ENCODE peak calls at places on chromosomes 3 and 15, in four cellular contexts. P is K562, I is HepG2, L is GM12878. D is an unnamed sample.

GRCh38 chr3:100032262-100032661 is 82.0 kb downstream of the FILIP1L start:
- DNase-seq in P (no peak), I (no peak), L (no peak), D (no peak)

GRCh38 chr3:126432361-126432760 is 37.7 kb downstream of the CFAP100 start:
- DNase-seq in P (no peak), I (no peak), L (no peak), D (no peak)

GRCh38 chr15:74773329-74773728 is 8.6 kb upstream of the CSK start:
- DNase-seq in P (no peak), I (no peak), L (no peak), D (no peak)

GRCh38 chr15:51388726-51389125 is 47.3 kb downstream of the GLDN start:
- DNase-seq in P (no peak), I (no peak), L (no peak), D (no peak)

GRCh38 chr3:25259871-25260270 is 168.2 kb upstream of the RARB start:
- DNase-seq in P (no peak), I (no peak), L (no peak), D (no peak)

GRCh38 chr3:38551026-38551832 is 55.1 kb downstream of the EXOG start:
- DNase-seq in P (no peak), I (no peak), L (no peak), D (no peak)

GRCh38 chr3:113279686-113280085 is 68.3 kb downstream of the BOC start:
- DNase-seq in P (peak; percentile 49), I (no peak), L (no peak), D (no peak)

GRCh38 chr3:189839576-189839975 is 208.4 kb downstream of the TP63 start:
- DNase-seq in P (peak; percentile 8), I (no peak), L (no peak), D (no peak)

GRCh38 chr3:81891496-81891895 is 130.1 kb upstream of the GBE1 start:
- DNase-seq in P (no peak), I (no peak), L (no peak), D (no peak)

GRCh38 chr3:172622916-172623700 is 87.8 kb downstream of the NCEH1 start:
- DNase-seq in P (peak; percentile 52), I (no peak), L (no peak), D (no peak)

GRCh38 chr3:122858373-122858772 is 63.5 kb downstream of the SLC49A4 start:
- DNase-seq in P (no peak), I (peak; percentile 12), L (no peak), D (peak; percentile 15)

GRCh38 chr3:100006570-100007271 is 107.6 kb downstream of the FILIP1L start:
- DNase-seq in P (no peak), I (peak; percentile 13), L (no peak), D (no peak)

GRCh38 chr3:160150525-160150924 is 74.7 kb upstream of the C3orf80 start:
- DNase-seq in P (no peak), I (no peak), L (no peak), D (no peak)

GRCh38 chr3:150264560-150264959 is 143.5 kb upstream of the TSC22D2 start:
- DNase-seq in P (no peak), I (no peak), L (no peak), D (no peak)

GRCh38 chr3:153162513-153163348 is 705 bp downstream of the RAP2B start:
- DNase-seq in P (peak; percentile 62), I (no peak), L (no peak), D (no peak)

GRCh38 chr15:101045835-101046691 is 126.9 kb downstream of the LRRK1 start:
- DNase-seq in P (no peak), I (no peak), L (no peak), D (no peak)

GRCh38 chr3:141323936-141324704 is 44.2 kb upstream of the ZBTB38 start:
- DNase-seq in P (no peak), I (no peak), L (no peak), D (no peak)

DNA sequence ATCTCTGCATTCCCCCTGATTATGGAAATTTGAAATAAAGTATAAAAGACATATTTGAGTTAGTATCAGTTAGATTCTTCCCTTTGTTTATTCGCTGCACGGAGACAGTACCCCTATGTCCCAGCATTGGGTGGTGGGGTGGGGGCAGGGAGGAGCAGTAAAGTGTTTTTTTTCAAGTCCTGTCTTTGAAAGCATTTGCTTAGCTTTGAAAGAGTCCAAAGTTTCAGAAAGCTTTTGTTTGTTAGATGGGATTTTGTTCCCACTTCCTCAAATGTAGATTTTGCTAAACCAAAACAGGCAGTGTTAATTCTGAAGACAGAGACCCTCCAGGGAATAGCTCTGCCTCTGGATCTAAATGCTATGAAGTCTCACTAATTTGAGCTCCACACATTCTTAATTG is 114.7 kb upstream of the KCNAB1 start:
- DNase-seq in P (no peak), I (peak; percentile 56), L (no peak), D (no peak)
- TF ChIP-seq ZBTB33 in P (no peak), I (no peak), L (no peak), D (no peak)

GRCh38 chr15:67520976-67521769 is at the start of gene C15orf61:
- DNase-seq in P (peak; percentile 92), I (peak; percentile 83), L (peak; percentile 76), D (peak; percentile 85)

GRCh38 chr15:67520276-67520975 is 505 bp upstream of the C15orf61 start:
- DNase-seq in P (no peak), I (no peak), L (no peak), D (no peak)

GRCh38 chr15:67524235-67524634 is 3.3 kb downstream of the C15orf61 start:
- DNase-seq in P (no peak), I (no peak), L (no peak), D (no peak)

GRCh38 chr15:67523337-67523736 is 2.4 kb downstream of the C15orf61 start:
- DNase-seq in P (no peak), I (no peak), L (no peak), D (no peak)

GRCh38 chr15:67521770-67522568 is 1.0 kb downstream of the C15orf61 start:
- DNase-seq in P (peak; percentile 19), I (no peak), L (no peak), D (no peak)
- TF ChIP-seq CEBPB in P (peak; percentile 91), I (peak; percentile 81), L (no peak), D (peak; percentile 10)

DNA sequence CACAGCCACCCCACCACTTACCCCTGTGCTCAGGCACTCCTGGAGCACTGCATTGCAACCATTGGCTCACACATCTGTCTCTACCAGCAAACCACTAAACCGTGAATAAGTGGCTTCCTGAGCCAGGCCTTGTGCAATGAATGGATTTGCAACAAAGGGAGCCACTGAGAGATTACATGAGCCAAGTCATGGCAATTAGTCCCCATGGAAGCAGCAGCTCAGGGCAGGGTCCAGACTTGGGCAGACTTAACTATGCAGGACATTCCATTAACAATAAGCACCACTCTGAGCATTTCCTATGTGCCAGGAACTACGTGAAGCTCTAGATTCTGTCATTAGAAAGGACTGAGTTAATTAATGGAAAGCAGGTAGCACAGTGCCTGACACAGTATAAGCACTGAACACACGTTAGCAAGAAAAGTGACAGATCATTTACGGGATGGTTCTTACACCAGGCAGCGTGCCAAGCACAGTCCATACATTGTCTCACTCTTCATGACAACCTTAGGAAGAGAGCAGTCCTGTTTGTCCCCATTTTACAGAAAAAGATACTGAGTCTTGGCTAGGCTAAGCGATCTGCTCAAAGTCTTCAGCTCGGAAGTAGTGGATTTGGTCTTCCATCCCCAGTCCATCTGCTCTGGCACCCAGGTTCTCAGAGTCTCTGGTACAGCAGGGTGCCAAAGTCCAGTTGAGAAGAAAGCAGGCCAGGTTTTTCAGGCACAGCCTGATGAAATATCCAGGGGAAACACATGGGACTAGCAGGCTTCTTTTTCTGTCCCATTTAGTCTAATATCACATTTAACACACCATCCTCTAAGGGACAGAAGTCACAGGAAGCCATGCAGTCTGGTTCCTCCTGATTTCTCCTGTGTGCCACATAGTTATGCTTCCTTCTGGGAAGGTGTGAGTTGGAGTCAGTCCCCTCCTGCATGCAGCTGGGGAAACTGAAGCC is 44.1 kb downstream of the LIPC start:
- DNase-seq in P (no peak), I (peak; percentile 94), L (no peak), D (no peak)
- TF ChIP-seq ZBTB33 in P (no peak), I (no peak), L (no peak), D (no peak)

GRCh38 chr3:15631426-15632211 is 30.1 kb downstream of the BTD start:
- DNase-seq in P (peak; percentile 18), I (no peak), L (no peak), D (no peak)

GRCh38 chr3:15630646-15631350 is 29.3 kb downstream of the BTD start:
- DNase-seq in P (peak; percentile 58), I (no peak), L (no peak), D (no peak)

GRCh38 chr3:15633159-15633558 is 31.6 kb downstream of the BTD start:
- DNase-seq in P (no peak), I (no peak), L (no peak), D (no peak)

GRCh38 chr3:15633766-15634588 is 32.4 kb downstream of the BTD start:
- DNase-seq in P (no peak), I (no peak), L (no peak), D (no peak)

DNA sequence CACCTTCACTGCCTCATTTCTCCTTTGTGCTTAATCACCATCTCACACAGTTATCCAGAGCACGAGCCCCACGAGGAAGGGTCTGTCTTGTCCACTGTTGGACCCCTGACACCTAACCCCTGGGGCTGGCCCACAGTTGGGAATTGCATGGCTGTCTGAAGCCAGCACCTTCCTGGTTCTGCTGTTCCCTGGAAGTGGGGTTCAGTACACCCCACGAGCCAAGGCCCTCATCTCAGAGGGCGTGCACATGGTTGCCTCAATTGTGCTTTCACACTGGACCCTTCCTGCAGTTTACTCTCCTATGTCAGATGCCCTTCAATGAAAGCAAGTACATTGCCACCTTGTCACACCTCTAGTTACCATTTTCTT is 30.7 kb downstream of the BTD start:
- DNase-seq in P (no peak), I (no peak), L (no peak), D (no peak)
- TF ChIP-seq CEBPB in P (no peak), I (no peak), L (no peak), D (no peak)

DNA sequence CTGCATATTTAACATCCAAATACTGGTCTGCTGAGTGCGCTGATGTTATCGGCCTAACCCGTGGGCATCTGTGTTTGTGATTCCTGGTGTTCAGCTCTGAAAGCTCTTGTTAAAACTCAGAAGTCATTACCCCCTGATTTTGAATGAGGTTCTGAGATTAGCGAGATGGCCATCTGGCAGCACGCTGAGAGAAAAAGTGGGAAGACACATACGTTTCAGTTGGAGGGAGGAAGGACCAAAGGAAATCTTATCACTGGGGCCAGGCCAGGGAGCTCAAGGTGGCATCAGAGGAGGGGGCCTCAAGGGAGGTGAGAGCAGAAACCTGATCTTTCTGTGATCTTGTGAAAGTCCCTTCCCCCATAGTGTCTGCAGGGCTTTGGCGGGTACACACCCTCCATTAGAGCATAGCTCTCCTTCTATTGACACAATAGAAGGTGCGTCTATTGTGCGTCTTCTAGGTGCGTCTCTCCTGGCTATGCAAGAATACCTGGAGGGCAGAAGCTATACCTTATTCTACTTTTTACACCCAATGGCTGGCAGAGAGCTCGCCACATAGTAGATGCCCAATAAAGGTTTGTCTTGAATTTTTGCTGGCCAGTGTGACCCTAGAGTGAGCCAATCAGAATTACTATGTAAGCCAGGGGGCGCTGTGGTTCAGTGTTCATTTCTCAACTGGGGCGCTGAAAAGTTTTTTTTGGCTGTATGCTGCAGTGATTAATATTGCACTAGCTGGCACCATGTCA is 182.4 kb downstream of the SHQ1 start:
- DNase-seq in P (peak; percentile 60), I (no peak), L (no peak), D (no peak)
- TF ChIP-seq ZBTB33 in P (no peak), I (no peak), L (no peak), D (no peak)

GRCh38 chr3:143266936-143267335 is 147.4 kb downstream of the CHST2 start:
- DNase-seq in P (no peak), I (no peak), L (no peak), D (no peak)

GRCh38 chr3:143266512-143266911 is 146.9 kb downstream of the CHST2 start:
- DNase-seq in P (no peak), I (no peak), L (no peak), D (no peak)

GRCh38 chr3:143269741-143270140 is 150.2 kb downstream of the CHST2 start:
- DNase-seq in P (no peak), I (no peak), L (no peak), D (no peak)

GRCh38 chr3:143265501-143266070 is 146.0 kb downstream of the CHST2 start:
- DNase-seq in P (no peak), I (no peak), L (no peak), D (no peak)

GRCh38 chr3:143267984-143268383 is 148.4 kb downstream of the CHST2 start:
- DNase-seq in P (no peak), I (no peak), L (no peak), D (no peak)
- TF ChIP-seq CEBPB in P (no peak), I (no peak), L (no peak), D (no peak)

D was measured in HCT116.